ENCODE peak calls at places on chromosomes 13 and 19, in five cellular contexts. F is T-helper 9 cell; T is renal cortical epithelial cell; Y is AG20443; U is activated CD4-positive, alpha-beta T cell treated with anti-CD3 and anti-CD28 coated beads for 36 hours. W is an unnamed sample.

GRCh38 chr13:111178417-111178816 is 63.3 kb downstream of the ARHGEF7 start:
- DNase-seq in F (no peak), Y (no peak), T (no peak), U (no peak), W (no peak)

GRCh38 chr13:75796825-75797224 is 160.7 kb downstream of the LMO7 start:
- DNase-seq in Y (no peak), F (no peak), U (no peak), T (no peak), W (no peak)

GRCh38 chr13:67150608-67151007 is 79.5 kb downstream of the PCDH9 start:
- DNase-seq in T (no peak), F (no peak), Y (no peak), U (no peak), W (no peak)

GRCh38 chr19:27741236-27741635 is 1471.7 kb downstream of the UQCRFS1 start:
- DNase-seq in F (no peak), T (no peak), U (no peak), Y (no peak), W (no peak)

GRCh38 chr13:52162279-52163101 is 3.1 kb upstream of the NEK3 start:
- DNase-seq in T (peak), U (no peak), Y (no peak), F (no peak), W (no peak)

GRCh38 chr13:82720961-82721360 is 1161.3 kb downstream of the SLITRK1 start:
- DNase-seq in T (no peak), U (no peak), F (no peak), Y (no peak), W (no peak)

GRCh38 chr19:16944626-16945363 is 56.0 kb downstream of the F2RL3 start:
- DNase-seq in Y (peak), T (no peak), F (no peak), U (no peak), W (no peak)

GRCh38 chr19:51259348-51260245 is 8.7 kb downstream of the SIGLECL1 start:
- DNase-seq in T (peak), F (no peak), Y (peak), U (peak), W (no peak)

GRCh38 chr13:43006893-43007631 is 15.0 kb upstream of the EPSTI1 start:
- DNase-seq in U (no peak), T (peak), F (no peak), Y (no peak), W (no peak)

GRCh38 chr19:1238373-1239303 is 833 bp upstream of the CBARP start:
- DNase-seq in Y (no peak), U (no peak), T (no peak), F (no peak), W (peak)

GRCh38 chr13:27679396-27679795 is 57.7 kb downstream of the POLR1D start:
- DNase-seq in F (no peak), Y (no peak), U (no peak), T (no peak), W (no peak)

GRCh38 chr13:25252229-25252628 is 35.1 kb downstream of the MTMR6 start:
- DNase-seq in U (no peak), F (no peak), T (no peak), Y (no peak), W (no peak)

GRCh38 chr19:17560205-17560595 is 4.8 kb downstream of the COLGALT1 start:
- DNase-seq in F (no peak), T (no peak), U (no peak), Y (peak), W (peak)

GRCh38 chr13:88895261-88895941 is 1224.2 kb downstream of the SLITRK5 start:
- DNase-seq in Y (no peak), F (no peak), U (no peak), T (no peak), W (no peak)

GRCh38 chr13:66992683-66993082 is 237.5 kb downstream of the PCDH9 start:
- DNase-seq in F (no peak), T (no peak), U (no peak), Y (no peak), W (no peak)

W was measured in upper lobe of right lung.